ENCODE peak calls at places on chromosome 2, in ten cellular contexts. One of them, this sample, is unnamed.

GRCh38 chr2:33291278-33292013 is 185.0 kb upstream of the RASGRP3 start:
- DNase-seq in NCI-H1092: peak; percentile 19
- DNase-seq in germinal center: no peak
- DNase-seq in bronchial epithelial cell: peak; percentile 96
- DNase-seq in GM13977: no peak
- DNase-seq in NAMALWA: no peak
- DNase-seq in MCF 10A: peak; percentile 90
- DNase-seq in AG10803: peak; percentile 93
- DNase-seq in T-helper 2 cell: peak; percentile 14
- DNase-seq in fibroblast of lung: peak; percentile 98
- DNase-seq in this sample: peak; percentile 47

GRCh38 chr2:23452853-23453420 is 68.0 kb downstream of the KLHL29 start:
- DNase-seq in T-helper 2 cell: peak; percentile 54
- DNase-seq in bronchial epithelial cell: no peak
- DNase-seq in MCF 10A: no peak
- DNase-seq in AG10803: peak; percentile 48
- DNase-seq in germinal center: peak; percentile 16
- DNase-seq in NCI-H1092: no peak
- DNase-seq in GM13977: peak; percentile 31
- DNase-seq in NAMALWA: no peak
- DNase-seq in fibroblast of lung: peak; percentile 79
- DNase-seq in this sample: peak; percentile 23

GRCh38 chr2:1755436-1756191 is 11.3 kb upstream of the PXDN start:
- DNase-seq in AG10803: no peak
- DNase-seq in fibroblast of lung: peak; percentile 95
- DNase-seq in bronchial epithelial cell: no peak
- DNase-seq in NCI-H1092: no peak
- DNase-seq in MCF 10A: no peak
- DNase-seq in T-helper 2 cell: no peak
- DNase-seq in NAMALWA: no peak
- DNase-seq in germinal center: no peak
- DNase-seq in GM13977: no peak
- DNase-seq in this sample: no peak

GRCh38 chr2:31440764-31441163 is 26.2 kb upstream of the XDH start:
- DNase-seq in T-helper 2 cell: no peak
- DNase-seq in bronchial epithelial cell: peak; percentile 95
- DNase-seq in fibroblast of lung: peak; percentile 95
- DNase-seq in AG10803: peak; percentile 97
- DNase-seq in germinal center: no peak
- DNase-seq in NAMALWA: no peak
- DNase-seq in MCF 10A: peak; percentile 51
- DNase-seq in GM13977: no peak
- DNase-seq in NCI-H1092: no peak
- DNase-seq in this sample: peak; percentile 92

GRCh38 chr2:205903549-205904129 is 182.3 kb downstream of the INO80D start:
- DNase-seq in MCF 10A: peak; percentile 49
- DNase-seq in GM13977: peak; percentile 28
- DNase-seq in bronchial epithelial cell: peak; percentile 5
- DNase-seq in AG10803: no peak
- DNase-seq in NAMALWA: peak; percentile 36
- DNase-seq in T-helper 2 cell: peak; percentile 29
- DNase-seq in NCI-H1092: no peak
- DNase-seq in germinal center: no peak
- DNase-seq in fibroblast of lung: no peak
- DNase-seq in this sample: no peak

GRCh38 chr2:99554238-99554637 is 64.4 kb upstream of the REV1 start:
- DNase-seq in T-helper 2 cell: no peak
- DNase-seq in bronchial epithelial cell: no peak
- DNase-seq in germinal center: no peak
- DNase-seq in AG10803: no peak
- DNase-seq in GM13977: no peak
- DNase-seq in MCF 10A: no peak
- DNase-seq in NAMALWA: no peak
- DNase-seq in fibroblast of lung: no peak
- DNase-seq in NCI-H1092: no peak
- DNase-seq in this sample: no peak

GRCh38 chr2:64979744-64980143 is 9.5 kb upstream of the SLC1A4 start:
- DNase-seq in bronchial epithelial cell: peak; percentile 95
- DNase-seq in NAMALWA: no peak
- DNase-seq in GM13977: no peak
- DNase-seq in fibroblast of lung: no peak
- DNase-seq in NCI-H1092: no peak
- DNase-seq in AG10803: no peak
- DNase-seq in MCF 10A: peak; percentile 69
- DNase-seq in T-helper 2 cell: no peak
- DNase-seq in germinal center: no peak
- DNase-seq in this sample: peak; percentile 89

GRCh38 chr2:236223675-236224074 is 40.5 kb downstream of the ASB18 start:
- DNase-seq in fibroblast of lung: no peak
- DNase-seq in GM13977: no peak
- DNase-seq in AG10803: no peak
- DNase-seq in MCF 10A: no peak
- DNase-seq in bronchial epithelial cell: no peak
- DNase-seq in T-helper 2 cell: no peak
- DNase-seq in NAMALWA: no peak
- DNase-seq in germinal center: no peak
- DNase-seq in NCI-H1092: no peak
- DNase-seq in this sample: no peak

GRCh38 chr2:72325592-72326422 is 178.1 kb upstream of the CYP26B1 start:
- DNase-seq in germinal center: peak; percentile 13
- DNase-seq in GM13977: peak; percentile 12
- DNase-seq in NCI-H1092: no peak
- DNase-seq in fibroblast of lung: no peak
- DNase-seq in bronchial epithelial cell: peak; percentile 20
- DNase-seq in MCF 10A: peak; percentile 52
- DNase-seq in AG10803: no peak
- DNase-seq in NAMALWA: peak; percentile 59
- DNase-seq in T-helper 2 cell: no peak
- DNase-seq in this sample: no peak

GRCh38 chr2:110101280-110101844 is 14.3 kb downstream of the MALL start:
- DNase-seq in T-helper 2 cell: no peak
- DNase-seq in germinal center: no peak
- DNase-seq in MCF 10A: peak; percentile 99
- DNase-seq in bronchial epithelial cell: peak; percentile 99
- DNase-seq in GM13977: no peak
- DNase-seq in fibroblast of lung: peak; percentile 100
- DNase-seq in NCI-H1092: peak; percentile 90
- DNase-seq in AG10803: peak; percentile 100
- DNase-seq in NAMALWA: no peak
- DNase-seq in this sample: peak; percentile 100

This sample was measured in mammary epithelial cell.